ENCODE peak calls at places on chromosomes 7 and 10, in four cellular contexts. B is fibroblast of mammary gland, O is stomach, P is endothelial cell. S is an unnamed sample.

GRCh38 chr7:48755061-48755555 is 169.2 kb upstream of the CDC14C start:
- DNase-seq in B (no peak), P (no peak), O (no peak), S (no peak)

GRCh38 chr10:6365384-6365783 is 162.7 kb downstream of the PFKFB3 start:
- DNase-seq in O (peak; percentile 74), P (no peak), B (no peak), S (peak; percentile 80)

GRCh38 chr7:157843336-157844140 is 506.7 kb downstream of the DNAJB6 start:
- DNase-seq in P (no peak), B (no peak), O (no peak), S (no peak)

GRCh38 chr10:104253576-104254410 is 899 bp upstream of the GSTO1 start:
- DNase-seq in B (peak; percentile 28), O (no peak), P (no peak), S (peak; percentile 61)

GRCh38 chr10:16521311-16522016 is at the start of gene C1QL3:
- DNase-seq in P (peak; percentile 51), O (peak; percentile 36), B (peak; percentile 24), S (peak; percentile 26)

GRCh38 chr7:44196450-44196872 is 4.3 kb upstream of the YKT6 start:
- DNase-seq in B (peak; percentile 64), O (no peak), P (peak; percentile 68), S (peak; percentile 69)

GRCh38 chr7:102991540-102992214 is 78.9 kb downstream of the LRRC17 start:
- DNase-seq in O (peak; percentile 72), B (peak; percentile 98), P (no peak), S (peak; percentile 96)

GRCh38 chr10:8092428-8092827 is 37.9 kb downstream of the GATA3 start:
- DNase-seq in B (no peak), O (no peak), P (no peak), S (no peak)

GRCh38 chr7:132450188-132450587 is 126.1 kb downstream of the PLXNA4 start:
- DNase-seq in B (no peak), P (no peak), O (no peak), S (no peak)

GRCh38 chr10:49080965-49081364 is 34.4 kb downstream of the VSTM4 start:
- DNase-seq in P (no peak), B (no peak), O (peak; percentile 15), S (no peak)

GRCh38 chr7:41122256-41122987 is 580.5 kb downstream of the INHBA start:
- DNase-seq in P (no peak), B (no peak), O (no peak), S (peak; percentile 81)

GRCh38 chr10:80158598-80159127 is 26.1 kb downstream of the PLAC9 start:
- DNase-seq in P (no peak), O (peak; percentile 64), B (peak; percentile 99), S (peak; percentile 99)